ENCODE peak calls at places on chromosomes 2 and 18, in six cellular contexts. C is astrocyte of the cerebellum, B is epithelial cell of esophagus, N is lower lobe of right lung, Y is breast epithelium, F is AG09309. G is an unnamed sample.

GRCh38 chr18:46051731-46052461 is 20.2 kb downstream of the PSTPIP2 start:
- DNase-seq in F (no peak), N (no peak), B (peak; percentile 84), C (no peak), Y (no peak), G (no peak)

GRCh38 chr2:172249986-172250385 is 147.3 kb upstream of the DLX2 start:
- DNase-seq in N (no peak), Y (no peak), B (peak; percentile 93), C (peak; percentile 53), F (peak; percentile 52), G (no peak)

GRCh38 chr2:160657206-160657605 is 163.6 kb upstream of the RBMS1 start:
- DNase-seq in B (no peak), F (no peak), N (no peak), C (no peak), Y (no peak), G (no peak)

GRCh38 chr2:203871371-203871983 is 3.9 kb downstream of the CTLA4 start:
- DNase-seq in F (no peak), Y (no peak), N (no peak), C (no peak), B (no peak), G (no peak)

GRCh38 chr2:67686254-67686653 is 289.1 kb downstream of the ETAA1 start:
- DNase-seq in N (no peak), Y (no peak), F (no peak), B (no peak), C (no peak), G (no peak)

GRCh38 chr2:45724329-45724728 is 72.9 kb downstream of the PRKCE start:
- DNase-seq in B (no peak), Y (no peak), N (no peak), F (no peak), C (no peak), G (no peak)

GRCh38 chr18:22066083-22066485 is 103.3 kb upstream of the GATA6 start:
- DNase-seq in C (no peak), Y (no peak), F (no peak), B (no peak), N (no peak), G (peak; percentile 19)

GRCh38 chr2:130288467-130289403 is 54.0 kb upstream of the IMP4 start:
- DNase-seq in N (no peak), C (no peak), Y (no peak), F (no peak), B (peak; percentile 5), G (no peak)

GRCh38 chr18:70181015-70181414 is 24.5 kb downstream of the RTTN start:
- DNase-seq in Y (no peak), N (no peak), C (peak; percentile 45), F (no peak), B (peak; percentile 60), G (no peak)

GRCh38 chr18:12376718-12377555 is at the start of gene AFG3L2:
- DNase-seq in C (peak; percentile 96), N (peak; percentile 100), Y (peak; percentile 99), B (no peak), F (peak; percentile 92), G (peak; percentile 100)

GRCh38 chr2:127427376-127428056 is 9.3 kb downstream of the PROC start:
- DNase-seq in Y (peak; percentile 3), N (no peak), C (no peak), F (no peak), B (no peak), G (no peak)

GRCh38 chr2:134041877-134042276 is 212.0 kb upstream of the MGAT5 start:
- DNase-seq in C (no peak), F (no peak), Y (no peak), B (no peak), N (no peak), G (no peak)
- TF ChIP-seq CTCF in C (no peak), F (no peak), Y (no peak), B (no peak), N (no peak), G (no peak)

DNA sequence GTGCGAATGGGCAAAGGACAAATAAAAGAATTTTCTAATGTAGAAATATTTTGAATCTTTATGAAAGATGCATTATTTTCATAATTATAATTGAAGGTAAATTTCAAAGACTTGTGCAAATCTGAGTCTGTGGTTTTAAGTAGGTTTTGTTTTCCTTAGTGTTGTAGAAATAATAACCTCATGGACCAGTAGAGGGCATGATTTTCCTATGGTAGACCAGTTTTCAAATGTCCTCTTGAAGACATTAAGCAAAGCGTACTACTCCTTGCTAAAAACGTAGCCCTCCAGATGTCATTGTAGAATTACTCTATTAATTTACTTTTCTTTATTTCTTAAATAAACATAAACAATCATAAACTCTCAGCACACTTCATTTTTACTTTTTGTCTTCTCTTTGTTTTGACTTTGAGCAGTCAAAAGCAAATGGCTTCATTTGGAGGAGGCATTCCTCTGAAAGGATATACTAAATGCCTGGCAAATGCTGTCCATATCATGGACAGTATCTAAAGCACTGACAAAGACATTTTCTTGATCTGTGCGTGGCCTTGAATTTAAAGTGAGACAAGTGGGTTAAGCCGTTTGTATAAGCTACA is 85.8 kb upstream of the FAM237A start:
- DNase-seq in B (peak; percentile 71), C (peak; percentile 35), N (no peak), Y (no peak), F (no peak), G (no peak)
- TF ChIP-seq CTCF in B (peak; percentile 63), C (peak; percentile 53), N (peak; percentile 42), Y (no peak), F (peak; percentile 46), G (peak; percentile 82)

GRCh38 chr2:176156959-176157498 is at the start of gene HOXD3:
- DNase-seq in C (no peak), B (no peak), N (no peak), F (no peak), Y (no peak), G (no peak)

GRCh38 chr2:176158855-176159677 is 2.0 kb downstream of the HOXD3 start:
- DNase-seq in C (no peak), N (no peak), F (no peak), B (no peak), Y (no peak), G (no peak)

GRCh38 chr2:176158306-176158643 is 1.2 kb downstream of the HOXD3 start:
- DNase-seq in F (no peak), Y (no peak), B (no peak), N (no peak), C (no peak), G (no peak)

GRCh38 chr2:176156301-176156958 is 677 bp upstream of the HOXD3 start:
- DNase-seq in F (no peak), Y (no peak), N (no peak), B (no peak), C (no peak), G (no peak)

DNA sequence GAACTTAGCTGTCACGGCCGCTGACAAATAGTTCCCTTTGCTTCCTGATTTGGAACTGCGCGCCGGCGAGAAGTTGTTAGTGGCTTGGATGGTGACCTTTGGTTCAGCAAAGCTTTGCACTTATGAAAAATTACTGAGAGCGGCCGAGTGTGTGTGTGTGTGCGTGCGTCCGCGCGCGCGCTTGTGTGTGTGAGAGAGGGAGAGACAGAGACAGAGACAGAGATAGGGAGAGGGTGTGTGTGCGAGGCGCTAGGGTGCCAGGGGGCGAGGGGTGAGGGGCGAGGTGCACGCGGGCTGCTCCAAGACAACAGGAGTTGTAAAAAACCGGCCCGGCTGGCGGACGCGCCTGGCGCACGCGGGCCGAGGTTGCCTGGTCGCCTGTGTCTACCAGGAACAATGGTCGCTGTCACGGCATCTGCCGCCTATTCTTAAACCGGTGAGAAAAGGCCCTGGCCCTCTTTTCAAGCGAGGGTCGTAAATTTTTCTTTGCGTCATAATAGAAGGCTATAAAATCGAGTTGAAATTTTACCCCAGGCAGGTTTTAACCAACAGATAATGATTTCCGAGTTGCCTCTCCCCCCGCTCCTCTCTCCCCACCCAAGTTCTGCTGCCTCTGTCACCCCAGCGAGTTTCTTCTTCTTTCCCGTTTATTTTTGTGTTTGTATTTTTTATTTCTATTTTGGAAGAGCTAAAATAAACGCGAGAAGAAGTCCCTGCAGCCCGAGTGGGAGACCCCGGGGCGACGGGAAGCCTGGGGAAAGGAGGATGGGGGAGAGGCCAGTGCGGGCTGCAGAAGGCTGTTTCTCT is 595 bp downstream of the HOXD3 start:
- DNase-seq in B (no peak), Y (no peak), C (no peak), F (no peak), N (no peak), G (no peak)
- TF ChIP-seq CTCF in B (no peak), Y (no peak), C (no peak), F (no peak), N (no peak), G (no peak)

DNA sequence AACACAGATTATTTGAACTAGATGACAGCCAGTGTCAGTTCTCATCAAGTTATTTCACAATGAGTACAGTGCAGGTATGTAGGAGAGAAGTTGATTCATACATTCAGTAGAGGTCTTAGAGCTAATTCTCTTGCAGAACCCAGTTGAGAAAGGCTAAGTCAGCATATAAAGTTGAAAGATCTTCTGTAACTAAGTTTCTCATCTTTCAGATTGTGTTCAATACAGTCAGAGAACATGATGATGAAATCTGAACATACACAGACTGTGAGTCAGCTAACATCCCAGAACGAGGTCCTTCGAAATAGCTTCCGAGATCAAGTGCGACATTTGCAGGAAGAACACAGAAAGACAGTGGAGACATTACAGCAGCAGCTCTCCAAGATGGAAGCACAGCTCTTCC is 41.9 kb upstream of the LIMS1 start:
- DNase-seq in N (no peak), Y (no peak), C (peak; percentile 64), B (peak; percentile 95), F (peak; percentile 76), G (no peak)
- TF ChIP-seq CTCF in N (no peak), Y (no peak), C (no peak), B (no peak), F (no peak), G (peak; percentile 52)

G was measured in chondrocyte.